ENCODE peak calls at places on chromosomes 2 and 18, in eight cellular contexts. N is keratinocyte; Z is RWPE2; D is esophagus squamous epithelium; I is CD4-positive, alpha-beta memory T cell; E is neural progenitor cell; C is IMR-90; R is body of pancreas. U is an unnamed sample.

GRCh38 chr2:175074478-175074877 is 69.3 kb upstream of the CHN1 start:
- DNase-seq in N (no peak), Z (no peak), D (no peak), I (no peak), E (no peak), C (no peak), R (no peak), U (no peak)

GRCh38 chr2:165794520-165794882 is 454 bp upstream of the GALNT3 start:
- DNase-seq in N (no peak), Z (peak; percentile 46), D (no peak), I (peak; percentile 23), E (peak; percentile 42), C (peak; percentile 45), R (peak; percentile 55), U (peak; percentile 14)

GRCh38 chr2:152466041-152466440 is 131.1 kb downstream of the FMNL2 start:
- DNase-seq in N (no peak), Z (peak; percentile 69), D (no peak), I (no peak), E (no peak), C (peak; percentile 61), R (peak; percentile 19), U (no peak)

GRCh38 chr2:41698787-41699422 is 348.9 kb upstream of the PKDCC start:
- DNase-seq in N (no peak), Z (no peak), D (no peak), I (no peak), E (peak; percentile 70), C (no peak), R (peak; percentile 25), U (peak; percentile 45)

GRCh38 chr2:132521321-132521720 is 104.7 kb downstream of the GPR39 start:
- DNase-seq in N (peak; percentile 4), Z (no peak), D (no peak), I (no peak), E (no peak), C (peak; percentile 28), R (no peak), U (no peak)

GRCh38 chr18:59265246-59266018 is 7.8 kb downstream of the RAX start:
- DNase-seq in N (no peak), Z (no peak), D (no peak), I (no peak), E (peak; percentile 88), C (no peak), R (no peak), U (no peak)

GRCh38 chr2:31296641-31297287 is 62.8 kb downstream of the EHD3 start:
- DNase-seq in N (no peak), Z (no peak), D (no peak), I (no peak), E (no peak), C (peak; percentile 48), R (no peak), U (no peak)

GRCh38 chr2:238966274-238966937 is 118.5 kb downstream of the TWIST2 start:
- DNase-seq in N (no peak), Z (no peak), D (no peak), I (no peak), E (no peak), C (no peak), R (no peak), U (no peak)

GRCh38 chr2:223725494-223725893 is 111.9 kb downstream of the AP1S3 start:
- DNase-seq in N (peak; percentile 56), Z (peak; percentile 92), D (no peak), I (no peak), E (peak; percentile 78), C (peak; percentile 99), R (peak; percentile 54), U (peak; percentile 80)

GRCh38 chr2:146989726-146990125 is 855.1 kb upstream of the ACVR2A start:
- DNase-seq in N (no peak), Z (no peak), D (no peak), I (no peak), E (no peak), C (no peak), R (no peak), U (no peak)

GRCh38 chr2:115691409-115691808 is 1249.0 kb downstream of the DPP10 start:
- DNase-seq in N (no peak), Z (no peak), D (no peak), I (no peak), E (no peak), C (no peak), R (no peak), U (no peak)

GRCh38 chr2:65347913-65348312 is 84.5 kb downstream of the SPRED2 start:
- DNase-seq in N (no peak), Z (no peak), D (no peak), I (no peak), E (no peak), C (no peak), R (no peak), U (no peak)

GRCh38 chr18:46262856-46263255 is 158.7 kb downstream of the HAUS1 start:
- DNase-seq in N (no peak), Z (no peak), D (no peak), I (no peak), E (no peak), C (no peak), R (no peak), U (no peak)

GRCh38 chr2:240759454-240759853 is 60.6 kb downstream of the KIF1A start:
- DNase-seq in N (no peak), Z (no peak), D (no peak), I (no peak), E (no peak), C (no peak), R (no peak), U (no peak)

GRCh38 chr2:54634012-54634411 is 89.5 kb upstream of the EML6 start:
- DNase-seq in N (no peak), Z (no peak), D (no peak), I (no peak), E (no peak), C (no peak), R (no peak), U (no peak)

GRCh38 chr2:160582481-160583161 is 89.0 kb upstream of the RBMS1 start:
- DNase-seq in N (no peak), Z (no peak), D (no peak), I (no peak), E (peak; percentile 67), C (peak; percentile 75), R (peak; percentile 14), U (peak; percentile 44)

GRCh38 chr2:234630676-234631350 is 133.9 kb upstream of the ARL4C start:
- DNase-seq in N (no peak), Z (no peak), D (no peak), I (no peak), E (no peak), C (peak; percentile 43), R (no peak), U (no peak)

GRCh38 chr2:51108794-51109193 is 76.9 kb upstream of the NRXN1 start:
- DNase-seq in N (no peak), Z (no peak), D (no peak), I (no peak), E (no peak), C (no peak), R (no peak), U (no peak)
- H3K4me1 ChIP-seq in N (no peaks in the 10 kb centered on the region), Z (no peaks in the 10 kb centered on the region), D (no peaks in the 10 kb centered on the region), I (no peaks in the 10 kb centered on the region), E (peaks cover 5% of the 10 kb centered on the region), C (no peaks in the 10 kb centered on the region), R (no peaks in the 10 kb centered on the region), U (no peaks in the 10 kb centered on the region)

GRCh38 chr2:98715812-98716451 is 15.0 kb downstream of the MGAT4A start:
- DNase-seq in N (no peak), Z (no peak), D (no peak), I (no peak), E (no peak), C (no peak), R (no peak), U (no peak)
- H3K4me1 ChIP-seq in N (no peaks in the 10 kb centered on the region), Z (no peaks in the 10 kb centered on the region), D (no peaks in the 10 kb centered on the region), I (peaks cover 99% of the 10 kb centered on the region), E (no peaks in the 10 kb centered on the region), C (no peaks in the 10 kb centered on the region), R (peaks cover 38% of the 10 kb centered on the region), U (no peaks in the 10 kb centered on the region)

DNA sequence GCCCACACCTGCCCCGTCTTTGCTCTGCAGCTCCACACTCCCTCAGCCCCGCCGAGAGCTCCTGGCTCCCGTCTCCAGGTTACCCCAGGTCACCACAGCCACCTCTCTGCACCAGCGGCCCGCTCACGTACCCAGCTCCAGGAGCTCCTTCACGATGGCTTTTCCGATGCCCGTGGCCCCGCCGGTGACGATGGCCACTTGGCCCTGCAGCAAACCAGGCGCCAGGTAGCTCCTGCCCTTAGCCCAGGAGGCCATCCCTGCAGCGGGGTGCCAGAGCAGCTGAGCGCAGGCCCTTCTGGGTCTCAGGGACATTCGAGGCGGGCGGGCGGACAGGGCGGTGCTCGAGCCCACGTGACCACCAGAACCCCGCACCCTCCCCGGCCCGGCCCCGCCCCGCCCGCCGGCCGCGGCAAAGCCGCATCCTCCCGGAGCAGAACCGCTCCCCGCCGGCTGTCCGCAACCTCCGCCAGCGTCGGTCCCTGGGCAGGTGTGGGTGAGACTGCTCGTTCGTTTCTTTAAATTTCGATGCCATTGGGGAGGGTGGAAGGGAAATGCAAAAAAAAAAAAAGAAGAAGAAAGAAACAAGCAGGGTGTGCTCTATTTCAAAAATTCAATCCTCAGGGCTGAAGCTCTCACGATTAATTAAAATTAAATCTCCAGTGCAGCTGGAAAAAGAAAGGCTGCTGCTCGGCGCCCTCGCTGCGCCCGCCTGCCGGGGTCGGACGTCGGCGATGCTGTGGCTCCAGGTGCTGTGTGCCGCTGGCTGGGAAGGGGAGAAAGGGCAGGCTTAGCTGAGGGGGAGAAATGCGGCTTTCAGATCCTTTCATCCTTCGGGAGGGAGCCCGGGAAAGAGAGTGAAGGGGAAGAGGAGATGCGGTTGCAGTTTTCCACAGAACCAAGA is at the start of the genes PECR and TMEM169:
- DNase-seq in N (no peak), Z (peak; percentile 71), D (peak; percentile 31), I (peak; percentile 71), E (peak; percentile 93), C (peak; percentile 34), R (peak; percentile 80), U (peak; percentile 69)
- H3K4me1 ChIP-seq in N (no peaks in the 10 kb centered on the region), Z (no peaks in the 10 kb centered on the region), D (peaks cover 24% of the 10 kb centered on the region), I (peaks cover 68% of the 10 kb centered on the region), E (peaks cover 46% of the 10 kb centered on the region), C (peaks cover 2% of the 10 kb centered on the region), R (peaks cover 22% of the 10 kb centered on the region), U (peaks cover 6% of the 10 kb centered on the region)

GRCh38 chr2:207135801-207136457 is 29.8 kb downstream of the KLF7 start:
- DNase-seq in N (no peak), Z (no peak), D (no peak), I (no peak), E (no peak), C (no peak), R (no peak), U (no peak)

GRCh38 chr2:207135340-207135739 is 30.4 kb downstream of the KLF7 start:
- DNase-seq in N (no peak), Z (no peak), D (no peak), I (peak; percentile 40), E (no peak), C (peak; percentile 56), R (no peak), U (no peak)

GRCh38 chr2:207138573-207139297 is 27.0 kb downstream of the KLF7 start:
- DNase-seq in N (no peak), Z (no peak), D (no peak), I (no peak), E (no peak), C (no peak), R (no peak), U (no peak)

GRCh38 chr2:207137922-207138321 is 27.8 kb downstream of the KLF7 start:
- DNase-seq in N (no peak), Z (no peak), D (no peak), I (no peak), E (no peak), C (no peak), R (no peak), U (no peak)

DNA sequence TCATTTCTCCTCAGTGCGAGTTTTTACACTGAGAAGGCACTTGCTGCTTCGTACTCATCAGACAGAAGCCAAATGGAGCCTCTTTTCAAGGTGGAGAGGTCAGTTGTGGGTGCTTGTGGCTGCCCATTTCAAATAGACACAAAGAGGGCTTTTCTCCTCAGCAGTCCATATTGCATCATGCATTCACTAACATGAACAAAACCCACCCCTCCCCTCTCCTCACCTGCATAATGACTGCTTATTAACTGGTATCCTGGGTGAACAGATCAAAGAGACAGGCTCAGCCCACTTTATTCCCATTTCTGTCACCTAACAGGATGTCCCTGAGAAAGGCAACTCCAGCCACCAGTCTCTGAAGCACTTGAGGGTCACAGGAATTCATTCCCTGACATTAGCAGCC is 28.9 kb downstream of the KLF7 start:
- DNase-seq in N (no peak), Z (no peak), D (no peak), I (no peak), E (no peak), C (no peak), R (no peak), U (no peak)
- H3K4me1 ChIP-seq in N (peaks cover 56% of the 10 kb centered on the region), Z (peaks cover 87% of the 10 kb centered on the region), D (peaks cover 72% of the 10 kb centered on the region), I (peaks cover 52% of the 10 kb centered on the region), E (peaks cover 41% of the 10 kb centered on the region), C (peaks cover 38% of the 10 kb centered on the region), R (no peaks in the 10 kb centered on the region), U (peaks cover 52% of the 10 kb centered on the region)